ENCODE peak calls at places on chromosomes 5 and 9, in nine cellular contexts. One of them, this sample, is unnamed.

GRCh38 chr5:139635606-139636206 is 12.4 kb upstream of the CXXC5 start:
- DNase-seq in stimulated activated CD8-positive, alpha-beta memory T cell treated with anti-CD3 and anti-CD28 coated beads, Interleukin-2, amount 100 ng/mL, for 48 hours: no peak
- DNase-seq in substantia nigra: peak
- DNase-seq in EL: peak
- DNase-seq in HS-5: peak
- DNase-seq in activated T-cell treated with anti-CD3 and anti-CD28 coated beads for 48 hours: no peak
- DNase-seq in dorsolateral prefrontal cortex: no peak
- DNase-seq in upper lobe of right lung: peak
- DNase-seq in activated CD4-positive, CD25-positive, alpha-beta regulatory T cell: no peak
- DNase-seq in this sample: no peak

GRCh38 chr9:94982211-94982610 is 255.7 kb downstream of the AOPEP start:
- DNase-seq in upper lobe of right lung: no peak
- DNase-seq in activated T-cell treated with anti-CD3 and anti-CD28 coated beads for 48 hours: no peak
- DNase-seq in HS-5: no peak
- DNase-seq in activated CD4-positive, CD25-positive, alpha-beta regulatory T cell: no peak
- DNase-seq in EL: no peak
- DNase-seq in substantia nigra: no peak
- DNase-seq in dorsolateral prefrontal cortex: no peak
- DNase-seq in stimulated activated CD8-positive, alpha-beta memory T cell treated with anti-CD3 and anti-CD28 coated beads, Interleukin-2, amount 100 ng/mL, for 48 hours: no peak
- DNase-seq in this sample: no peak

GRCh38 chr9:125632321-125633115 is 74.5 kb downstream of the MAPKAP1 start:
- DNase-seq in upper lobe of right lung: no peak
- DNase-seq in HS-5: peak
- DNase-seq in activated CD4-positive, CD25-positive, alpha-beta regulatory T cell: no peak
- DNase-seq in dorsolateral prefrontal cortex: no peak
- DNase-seq in activated T-cell treated with anti-CD3 and anti-CD28 coated beads for 48 hours: peak
- DNase-seq in substantia nigra: no peak
- DNase-seq in EL: peak
- DNase-seq in stimulated activated CD8-positive, alpha-beta memory T cell treated with anti-CD3 and anti-CD28 coated beads, Interleukin-2, amount 100 ng/mL, for 48 hours: peak
- DNase-seq in this sample: no peak

GRCh38 chr5:40080191-40080590 is 599.5 kb upstream of the PTGER4 start:
- DNase-seq in EL: no peak
- DNase-seq in substantia nigra: no peak
- DNase-seq in activated T-cell treated with anti-CD3 and anti-CD28 coated beads for 48 hours: no peak
- DNase-seq in upper lobe of right lung: no peak
- DNase-seq in HS-5: no peak
- DNase-seq in dorsolateral prefrontal cortex: no peak
- DNase-seq in activated CD4-positive, CD25-positive, alpha-beta regulatory T cell: no peak
- DNase-seq in stimulated activated CD8-positive, alpha-beta memory T cell treated with anti-CD3 and anti-CD28 coated beads, Interleukin-2, amount 100 ng/mL, for 48 hours: no peak
- DNase-seq in this sample: no peak

GRCh38 chr9:135605238-135605781 is 34.0 kb downstream of the GLT6D1 start:
- DNase-seq in substantia nigra: no peak
- DNase-seq in activated T-cell treated with anti-CD3 and anti-CD28 coated beads for 48 hours: no peak
- DNase-seq in upper lobe of right lung: peak
- DNase-seq in activated CD4-positive, CD25-positive, alpha-beta regulatory T cell: no peak
- DNase-seq in stimulated activated CD8-positive, alpha-beta memory T cell treated with anti-CD3 and anti-CD28 coated beads, Interleukin-2, amount 100 ng/mL, for 48 hours: no peak
- DNase-seq in HS-5: no peak
- DNase-seq in EL: no peak
- DNase-seq in dorsolateral prefrontal cortex: peak
- DNase-seq in this sample: no peak

GRCh38 chr5:66956439-66956838 is 240.2 kb downstream of the CD180 start:
- DNase-seq in activated T-cell treated with anti-CD3 and anti-CD28 coated beads for 48 hours: no peak
- DNase-seq in EL: no peak
- DNase-seq in stimulated activated CD8-positive, alpha-beta memory T cell treated with anti-CD3 and anti-CD28 coated beads, Interleukin-2, amount 100 ng/mL, for 48 hours: no peak
- DNase-seq in substantia nigra: no peak
- DNase-seq in upper lobe of right lung: no peak
- DNase-seq in activated CD4-positive, CD25-positive, alpha-beta regulatory T cell: no peak
- DNase-seq in dorsolateral prefrontal cortex: no peak
- DNase-seq in HS-5: no peak
- DNase-seq in this sample: no peak

GRCh38 chr5:30100148-30100547 is 1093.3 kb upstream of the CDH6 start:
- DNase-seq in activated CD4-positive, CD25-positive, alpha-beta regulatory T cell: no peak
- DNase-seq in dorsolateral prefrontal cortex: no peak
- DNase-seq in EL: no peak
- DNase-seq in HS-5: no peak
- DNase-seq in upper lobe of right lung: no peak
- DNase-seq in substantia nigra: no peak
- DNase-seq in stimulated activated CD8-positive, alpha-beta memory T cell treated with anti-CD3 and anti-CD28 coated beads, Interleukin-2, amount 100 ng/mL, for 48 hours: no peak
- DNase-seq in activated T-cell treated with anti-CD3 and anti-CD28 coated beads for 48 hours: no peak
- DNase-seq in this sample: no peak

GRCh38 chr9:95510610-95511231 is 6.0 kb downstream of the PTCH1 start:
- DNase-seq in upper lobe of right lung: peak
- DNase-seq in activated CD4-positive, CD25-positive, alpha-beta regulatory T cell: peak
- DNase-seq in stimulated activated CD8-positive, alpha-beta memory T cell treated with anti-CD3 and anti-CD28 coated beads, Interleukin-2, amount 100 ng/mL, for 48 hours: peak
- DNase-seq in dorsolateral prefrontal cortex: peak
- DNase-seq in HS-5: peak
- DNase-seq in EL: peak
- DNase-seq in activated T-cell treated with anti-CD3 and anti-CD28 coated beads for 48 hours: peak
- DNase-seq in substantia nigra: peak
- DNase-seq in this sample: peak

This sample was measured in T-helper 22 cell.